ENCODE peak calls at places on chromosome 2, in five cellular contexts. V is WERI-Rb-1, G is brain microvascular endothelial cell, L is MG63, E is foreskin fibroblast. J is an unnamed sample.

GRCh38 chr2:75100011-75100680 is 99.2 kb downstream of the TACR1 start:
- DNase-seq in V (no peak), G (peak; percentile 42), L (no peak), E (peak; percentile 70), J (peak; percentile 71)

GRCh38 chr2:48026865-48027264 is 120.6 kb upstream of the FBXO11 start:
- DNase-seq in V (no peak), G (no peak), L (no peak), E (no peak), J (no peak)

GRCh38 chr2:213188971-213189899 is 37.8 kb upstream of the IKZF2 start:
- DNase-seq in V (no peak), G (peak; percentile 49), L (peak; percentile 6), E (no peak), J (peak; percentile 38)

GRCh38 chr2:98560256-98560771 is 48.0 kb downstream of the COA5 start:
- DNase-seq in V (no peak), G (peak; percentile 91), L (peak; percentile 92), E (peak; percentile 78), J (peak; percentile 79)

GRCh38 chr2:26299488-26300092 is 46.4 kb upstream of the SELENOI start:
- DNase-seq in V (no peak), G (peak; percentile 55), L (peak; percentile 37), E (peak; percentile 45), J (peak; percentile 60)

GRCh38 chr2:201680743-201681142 is 17.7 kb downstream of the MPP4 start:
- DNase-seq in V (peak; percentile 61), G (no peak), L (peak; percentile 9), E (no peak), J (peak; percentile 34)

GRCh38 chr2:39408351-39409136 is 28.5 kb downstream of the MAP4K3 start:
- DNase-seq in V (no peak), G (no peak), L (no peak), E (no peak), J (no peak)

GRCh38 chr2:200159829-200160781 is 146.4 kb upstream of the SPATS2L start:
- DNase-seq in V (peak; percentile 42), G (peak; percentile 48), L (peak; percentile 13), E (peak; percentile 31), J (peak; percentile 38)

GRCh38 chr2:233928594-233929351 is 11.6 kb downstream of the TRPM8 start:
- DNase-seq in V (peak; percentile 64), G (peak; percentile 20), L (peak; percentile 35), E (no peak), J (peak; percentile 31)

GRCh38 chr2:34126279-34126678 is 527.2 kb upstream of the FAM98A start:
- DNase-seq in V (no peak), G (no peak), L (no peak), E (no peak), J (peak; percentile 46)

GRCh38 chr2:157194844-157195243 is 62.7 kb upstream of the GALNT5 start:
- DNase-seq in V (no peak), G (no peak), L (no peak), E (no peak), J (no peak)

GRCh38 chr2:121260370-121261154 is 24.4 kb downstream of the TFCP2L1 start:
- DNase-seq in V (no peak), G (no peak), L (no peak), E (no peak), J (no peak)

GRCh38 chr2:33812707-33813106 is 213.6 kb upstream of the FAM98A start:
- DNase-seq in V (no peak), G (no peak), L (no peak), E (no peak), J (no peak)

GRCh38 chr2:20177556-20178403 is 47.1 kb downstream of the SDC1 start:
- DNase-seq in V (no peak), G (no peak), L (no peak), E (no peak), J (peak; percentile 42)

GRCh38 chr2:104870249-104870816 is 16.4 kb downstream of the POU3F3 start:
- DNase-seq in V (no peak), G (no peak), L (no peak), E (no peak), J (no peak)

GRCh38 chr2:201254331-201254730 is 6.0 kb upstream of the CASP8 start:
- DNase-seq in V (no peak), G (peak; percentile 27), L (peak; percentile 91), E (no peak), J (peak; percentile 38)

GRCh38 chr2:230330725-230331124 is 3.7 kb downstream of the SP140L start:
- DNase-seq in V (no peak), G (peak; percentile 81), L (no peak), E (peak; percentile 35), J (no peak)

GRCh38 chr2:203436496-203436895 is 98.6 kb downstream of the RAPH1 start:
- DNase-seq in V (no peak), G (no peak), L (no peak), E (no peak), J (no peak)

GRCh38 chr2:188333751-188334524 is 42.3 kb downstream of the GULP1 start:
- DNase-seq in V (peak; percentile 59), G (no peak), L (no peak), E (no peak), J (no peak)

GRCh38 chr2:169072163-169072925 is 3.0 kb downstream of the DHRS9 start:
- DNase-seq in V (no peak), G (no peak), L (no peak), E (no peak), J (peak; percentile 15)

GRCh38 chr2:143422681-143423080 is 293.5 kb downstream of the ARHGAP15 start:
- DNase-seq in V (no peak), G (no peak), L (no peak), E (no peak), J (no peak)

GRCh38 chr2:223262946-223263345 is 211.0 kb downstream of the KCNE4 start:
- DNase-seq in V (no peak), G (peak; percentile 29), L (no peak), E (no peak), J (peak; percentile 97)

GRCh38 chr2:80086831-80087230 is 217.7 kb downstream of the LRRTM1 start:
- DNase-seq in V (peak; percentile 57), G (no peak), L (peak; percentile 48), E (peak; percentile 49), J (peak; percentile 4)

GRCh38 chr2:158662406-158662805 is 132.7 kb upstream of the DAPL1 start:
- DNase-seq in V (no peak), G (no peak), L (no peak), E (no peak), J (no peak)

GRCh38 chr2:197293252-197294007 is 17.1 kb downstream of the ANKRD44 start:
- DNase-seq in V (no peak), G (no peak), L (no peak), E (no peak), J (no peak)

GRCh38 chr2:143936758-143937562 is 583.0 kb downstream of the ZEB2 start:
- DNase-seq in V (peak; percentile 44), G (no peak), L (peak; percentile 62), E (peak; percentile 41), J (peak; percentile 39)

GRCh38 chr2:121075006-121075545 is 209.9 kb downstream of the TFCP2L1 start:
- DNase-seq in V (peak; percentile 82), G (peak; percentile 98), L (peak; percentile 96), E (peak; percentile 94), J (peak; percentile 90)

GRCh38 chr2:117557626-117558025 is 256.9 kb upstream of the DDX18 start:
- DNase-seq in V (no peak), G (no peak), L (no peak), E (no peak), J (no peak)

GRCh38 chr2:216379955-216380354 is 7.7 kb upstream of the MARCHF4 start:
- DNase-seq in V (peak; percentile 35), G (no peak), L (no peak), E (no peak), J (no peak)

GRCh38 chr2:39705638-39706037 is 39.9 kb downstream of the TMEM178A start:
- DNase-seq in V (no peak), G (no peak), L (no peak), E (no peak), J (peak; percentile 18)

GRCh38 chr2:64606495-64607363 is 47.0 kb downstream of the SERTAD2 start:
- DNase-seq in V (peak; percentile 81), G (no peak), L (peak; percentile 56), E (no peak), J (peak; percentile 94)
- H3K4me3 ChIP-seq in V (no peak overlapping the region), G (no peak overlapping the region), L (no peak overlapping the region), E (no peak overlapping the region), J (no peak overlapping the region)

GRCh38 chr2:23500836-23501235 is 115.9 kb downstream of the KLHL29 start:
- DNase-seq in V (no peak), G (no peak), L (no peak), E (no peak), J (no peak)
- H3K4me3 ChIP-seq in V (no peak overlapping the region), G (no peak overlapping the region), L (no peak overlapping the region), E (no peak overlapping the region), J (no peak overlapping the region)

GRCh38 chr2:37335604-37336003 is 8.8 kb upstream of the QPCT start:
- DNase-seq in V (no peak), G (no peak), L (no peak), E (no peak), J (no peak)
- H3K4me3 ChIP-seq in V (no peak overlapping the region), G (no peak overlapping the region), L (no peak overlapping the region), E (no peak overlapping the region), J (no peak overlapping the region)

DNA sequence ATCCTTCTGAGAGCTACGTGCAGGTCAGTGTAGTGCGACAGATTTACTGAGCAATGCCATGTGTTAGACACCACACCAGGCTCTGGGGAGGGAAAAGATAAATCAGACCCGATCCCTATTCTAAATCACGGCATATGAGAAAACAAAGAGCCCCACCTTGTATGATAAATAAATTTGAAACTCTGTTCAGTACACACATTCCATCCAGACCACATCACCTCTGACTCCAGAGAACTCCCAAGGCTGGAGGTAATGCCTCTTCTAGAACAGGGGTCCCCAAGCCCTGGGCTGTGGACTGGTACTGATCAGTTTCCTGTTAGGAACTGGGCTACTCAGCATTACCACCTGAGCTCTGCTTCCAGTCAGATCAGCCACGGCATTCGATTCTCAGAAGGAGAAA is 77.3 kb downstream of the QPCT start:
- DNase-seq in V (no peak), G (no peak), L (no peak), E (peak; percentile 12), J (peak; percentile 20)
- H3K4me3 ChIP-seq in V (no peak overlapping the region), G (no peak overlapping the region), L (no peak overlapping the region), E (no peak overlapping the region), J (no peak overlapping the region)

DNA sequence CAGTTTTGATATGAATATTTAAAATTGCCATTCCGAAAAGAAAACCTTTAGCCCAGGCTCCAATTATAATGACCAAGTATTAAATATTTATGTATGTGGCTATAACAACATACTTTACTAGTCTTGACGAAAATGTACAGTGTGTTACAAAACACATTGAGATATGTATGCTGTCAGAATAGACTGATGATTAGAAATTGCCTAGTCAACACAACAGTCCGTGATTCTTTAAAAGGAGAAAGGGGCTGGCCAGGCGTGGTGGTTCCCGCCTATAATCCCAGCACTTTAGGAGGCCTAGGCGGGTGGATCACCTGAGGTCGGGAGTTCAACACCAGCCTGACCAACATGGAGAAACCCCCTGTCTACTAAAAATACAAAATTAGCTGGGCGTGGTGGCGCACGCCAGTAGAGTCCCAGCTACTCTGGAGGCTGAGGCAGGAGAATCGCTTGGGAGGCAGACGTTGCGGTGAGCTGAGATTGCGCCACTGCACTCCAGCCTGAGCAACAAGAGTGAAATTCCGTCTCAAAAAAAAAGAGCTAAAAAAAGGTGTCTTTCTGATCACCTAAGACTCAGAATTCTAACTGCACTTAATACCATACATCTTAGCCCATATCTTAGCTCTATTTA is 1.8 kb downstream of the CHAC2 start:
- DNase-seq in V (no peak), G (no peak), L (no peak), E (no peak), J (no peak)
- H3K4me3 ChIP-seq in V (no peak overlapping the region), G (no peak overlapping the region), L (no peak overlapping the region), E (no peak overlapping the region), J (no peak overlapping the region)

J was measured in epithelial cell of esophagus.